ENCODE peak calls at places on chromosomes 7 and 10, in four cellular contexts. N is HepG2, C is K562, S is H1. I is an unnamed sample.

GRCh38 chr10:11683529-11684320 is 58.5 kb upstream of the ECHDC3 start:
- DNase-seq in N (peak), C (no peak), S (no peak), I (no peak)

GRCh38 chr7:101239191-101239950 is 1.8 kb upstream of the CLDN15 start:
- DNase-seq in N (no peak), C (no peak), S (no peak), I (no peak)

GRCh38 chr7:155694846-155695245 is 50.4 kb downstream of the RBM33 start:
- DNase-seq in N (no peak), C (no peak), S (no peak), I (no peak)

GRCh38 chr7:137492889-137493288 is 149.4 kb upstream of the PTN start:
- DNase-seq in N (no peak), C (no peak), S (no peak), I (no peak)

GRCh38 chr7:94394058-94394398 is 667 bp upstream of the COL1A2 start:
- DNase-seq in N (no peak), C (peak), S (peak), I (no peak)

GRCh38 chr10:103157246-103157645 is 35.8 kb downstream of the NT5C2 start:
- DNase-seq in N (no peak), C (no peak), S (no peak), I (no peak)

GRCh38 chr7:82335927-82336326 is 107.7 kb downstream of the CACNA2D1 start:
- DNase-seq in N (no peak), C (no peak), S (no peak), I (no peak)

GRCh38 chr10:131724891-131725735 is 175.7 kb upstream of the PPP2R2D start:
- DNase-seq in N (no peak), C (no peak), S (no peak), I (no peak)

GRCh38 chr7:103989785-103990775 is 622 bp upstream of the RELN start:
- DNase-seq in N (peak), C (peak), S (peak), I (no peak)

GRCh38 chr10:34028936-34029335 is 694.5 kb upstream of the NRP1 start:
- DNase-seq in N (no peak), C (no peak), S (no peak), I (no peak)

GRCh38 chr7:151247611-151248176 is 800 bp downstream of the SMARCD3 start:
- DNase-seq in N (no peak), C (no peak), S (peak), I (no peak)

GRCh38 chr10:61346946-61347345 is 106.2 kb downstream of the TMEM26 start:
- DNase-seq in N (no peak), C (no peak), S (no peak), I (no peak)

GRCh38 chr7:127680983-127681382 is 29.0 kb downstream of the SND1 start:
- DNase-seq in N (no peak), C (no peak), S (no peak), I (no peak)

GRCh38 chr7:142549007-142549406 is 200.3 kb upstream of the PRSS1 start:
- DNase-seq in N (no peak), C (no peak), S (no peak), I (no peak)

GRCh38 chr10:94747838-94748237 is 14.6 kb upstream of the CYP2C19 start:
- DNase-seq in N (no peak), C (no peak), S (no peak), I (no peak)

GRCh38 chr7:159154243-159154642 is 9.6 kb upstream of the VIPR2 start:
- DNase-seq in N (no peak), C (no peak), S (no peak), I (no peak)

GRCh38 chr7:92621026-92621540 is 30.9 kb upstream of the FAM133B start:
- DNase-seq in N (peak), C (peak), S (peak), I (peak)

GRCh38 chr10:6050801-6051445 is 11.2 kb downstream of the IL2RA start:
- DNase-seq in N (peak), C (peak), S (no peak), I (peak)

GRCh38 chr10:125337510-125337909 is 177.1 kb upstream of the CTBP2 start:
- DNase-seq in N (no peak), C (no peak), S (no peak), I (no peak)

GRCh38 chr10:127945948-127946347 is 39.0 kb downstream of the PTPRE start:
- DNase-seq in N (no peak), C (no peak), S (no peak), I (no peak)

GRCh38 chr7:100483101-100483727 is 513 bp upstream of the NYAP1 start:
- DNase-seq in N (peak), C (peak), S (peak), I (no peak)

GRCh38 chr10:103120977-103121735 is 71.9 kb downstream of the NT5C2 start:
- DNase-seq in N (peak), C (no peak), S (no peak), I (no peak)

GRCh38 chr10:11830836-11831519 is 7.8 kb downstream of the PROSER2 start:
- DNase-seq in N (no peak), C (no peak), S (no peak), I (no peak)

GRCh38 chr10:71536332-71536731 is 139.6 kb downstream of the CDH23 start:
- DNase-seq in N (no peak), C (no peak), S (no peak), I (no peak)

GRCh38 chr7:67947651-67948050 is 951.0 kb downstream of the TYW1 start:
- DNase-seq in N (no peak), C (no peak), S (no peak), I (no peak)

GRCh38 chr10:102113956-102114857 is 6.0 kb downstream of the LDB1 start:
- DNase-seq in N (no peak), C (no peak), S (peak), I (no peak)

GRCh38 chr7:88243345-88243909 is 23.6 kb upstream of the SRI start:
- DNase-seq in N (peak), C (no peak), S (peak), I (peak)
- TF ChIP-seq BRCA1 in N (no peak), C (no peak), S (no peak), I (no peak)

GRCh38 chr7:70520604-70521003 is 611.3 kb upstream of the GALNT17 start:
- DNase-seq in N (peak), C (no peak), S (no peak), I (no peak)
- TF ChIP-seq BRCA1 in N (no peak), C (no peak), S (no peak), I (no peak)

GRCh38 chr7:35875292-35875691 is 74.4 kb downstream of the SEPTIN7 start:
- DNase-seq in N (no peak), C (no peak), S (no peak), I (no peak)

GRCh38 chr7:35865287-35865686 is 64.4 kb downstream of the SEPTIN7 start:
- DNase-seq in N (no peak), C (no peak), S (no peak), I (no peak)

GRCh38 chr7:35874881-35875280 is 74.0 kb downstream of the SEPTIN7 start:
- DNase-seq in N (no peak), C (no peak), S (no peak), I (no peak)

DNA sequence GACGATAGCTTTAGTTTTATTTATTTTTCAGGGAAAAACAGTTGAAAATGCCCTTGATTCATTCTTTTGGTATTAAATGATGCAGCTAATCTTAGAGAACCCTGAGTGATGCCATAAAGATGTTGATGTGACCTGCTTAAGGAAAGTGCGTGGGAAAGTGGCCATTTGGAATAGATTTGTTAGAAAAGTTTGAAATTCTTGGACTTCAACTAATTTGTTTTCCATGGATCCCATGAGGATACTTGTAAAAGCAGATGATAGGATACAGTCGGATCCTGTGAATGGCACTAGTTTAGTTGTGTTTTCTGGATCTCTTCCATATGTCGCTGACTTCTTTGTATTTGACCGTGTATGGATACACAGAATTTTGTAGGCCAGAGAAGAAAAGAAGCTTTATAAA is 69.0 kb downstream of the SEPTIN7 start:
- DNase-seq in N (no peak), C (no peak), S (no peak), I (no peak)
- TF ChIP-seq BRCA1 in N (no peak), C (no peak), S (no peak), I (no peak)

GRCh38 chr10:100568937-100569336 is 33.2 kb downstream of the HIF1AN start:
- DNase-seq in N (no peak), C (no peak), S (no peak), I (no peak)
- TF ChIP-seq BRCA1 in N (no peak), C (no peak), S (no peak), I (no peak)

DNA sequence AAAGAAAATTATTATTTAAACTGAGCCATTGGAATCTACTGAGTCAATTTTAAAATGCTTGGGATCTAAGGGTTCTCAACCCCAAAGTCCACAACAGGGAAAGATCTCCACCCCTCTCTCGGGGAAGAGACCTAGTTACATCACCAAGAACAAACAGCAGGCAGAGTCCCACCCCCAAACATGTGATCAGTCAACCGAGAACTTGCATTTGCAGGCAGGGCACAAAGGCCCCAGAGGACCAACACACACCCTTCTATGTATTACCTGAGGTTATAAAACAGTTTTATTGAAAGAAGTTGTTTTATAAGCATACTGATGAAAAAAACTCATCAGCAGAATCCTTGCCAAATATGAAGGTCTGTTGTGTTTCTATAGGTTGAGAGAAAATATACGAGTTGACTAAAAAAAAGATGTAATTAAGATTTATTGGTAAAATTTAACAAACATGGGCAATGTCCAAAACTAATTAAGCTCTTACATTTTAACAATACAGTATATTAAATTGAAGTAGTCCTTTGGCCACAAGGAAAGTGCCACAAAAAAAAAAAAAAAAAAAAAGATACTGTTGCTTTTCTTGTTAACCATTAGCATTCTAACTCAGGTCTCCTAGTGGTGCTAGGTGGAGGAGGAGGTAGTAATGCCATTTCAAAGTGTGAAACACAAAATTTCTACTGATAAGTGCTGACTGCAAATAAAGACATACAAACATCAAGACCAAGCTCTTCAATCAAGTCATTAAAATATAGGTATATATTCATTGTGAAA is 975 bp upstream of the USP54 start:
- DNase-seq in N (peak), C (peak), S (no peak), I (peak)
- TF ChIP-seq BRCA1 in N (no peak), C (no peak), S (no peak), I (no peak)

DNA sequence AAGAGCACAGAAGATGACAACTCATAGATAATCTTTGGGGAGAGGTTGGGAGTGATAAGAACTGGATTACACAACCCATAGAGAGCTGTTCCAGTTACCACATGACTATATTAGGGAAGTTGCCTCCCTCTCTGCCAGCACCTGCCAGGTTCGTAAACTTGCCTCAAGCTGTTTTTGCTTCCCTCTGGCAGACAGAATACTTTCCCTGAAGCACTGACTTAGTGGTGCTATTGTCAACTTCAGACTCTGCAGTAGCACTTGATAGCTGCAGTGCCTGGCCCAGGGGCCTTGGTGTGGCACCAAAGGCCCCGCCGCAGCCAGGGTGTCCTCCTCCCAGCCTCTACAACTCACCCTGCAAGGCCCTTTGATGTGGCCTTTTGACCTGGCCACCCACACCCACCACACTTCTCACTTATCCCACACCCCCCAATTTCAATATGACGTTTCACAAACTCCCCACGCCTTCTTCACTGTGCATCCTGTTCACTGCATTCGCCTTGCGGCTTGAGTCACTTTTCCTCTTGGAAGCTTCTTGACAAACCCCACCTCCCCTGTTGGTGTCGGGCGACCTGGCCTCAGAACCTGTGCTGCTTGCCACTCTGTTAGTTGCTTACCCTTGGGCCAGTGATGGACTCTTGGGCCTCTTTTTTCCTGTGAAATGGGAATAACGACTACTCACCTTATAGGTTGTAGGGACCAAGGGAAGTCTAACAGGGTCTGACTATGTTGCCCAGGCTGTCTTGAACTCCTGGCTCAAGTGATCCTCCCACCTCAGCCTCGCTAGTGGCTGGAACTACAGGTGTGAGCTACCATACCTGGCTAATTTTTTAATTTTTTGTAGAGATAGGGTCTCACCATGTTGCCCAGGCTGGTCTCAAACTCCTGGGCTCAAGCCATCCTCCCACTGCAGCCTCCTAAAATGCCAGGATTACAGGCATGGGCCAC is 50.2 kb upstream of the PODXL start:
- DNase-seq in N (no peak), C (no peak), S (no peak), I (no peak)
- TF ChIP-seq BRCA1 in N (no peak), C (no peak), S (no peak), I (no peak)

GRCh38 chr10:93594518-93594917 is 6.5 kb downstream of the RBP4 start:
- DNase-seq in N (no peak), C (no peak), S (no peak), I (no peak)

GRCh38 chr10:93595378-93596288 is 5.4 kb downstream of the RBP4 start:
- DNase-seq in N (no peak), C (no peak), S (no peak), I (no peak)

GRCh38 chr10:93593254-93593653 is 7.8 kb downstream of the RBP4 start:
- DNase-seq in N (no peak), C (no peak), S (no peak), I (no peak)

GRCh38 chr10:93591065-93591808 is 9.8 kb downstream of the RBP4 start:
- DNase-seq in N (no peak), C (no peak), S (no peak), I (no peak)

GRCh38 chr10:93593749-93594148 is 7.3 kb downstream of the RBP4 start:
- DNase-seq in N (no peak), C (no peak), S (no peak), I (no peak)
- TF ChIP-seq BRCA1 in N (no peak), C (no peak), S (no peak), I (no peak)

I was measured in GM12878.